ENCODE peak calls at places on chromosomes 1 and 21, in six cellular contexts. B is right lobe of liver; W is fibroblast of lung; V is CD8-positive, alpha-beta T cell; M is HCT116; Y is tibial nerve. J is an unnamed sample. For H3K4me1, the result is how much of the 10 kb centered on the place peaks cover.

GRCh38 chr21:31855180-31855579 is 17.6 kb upstream of the HUNK start:
- DNase-seq in Y (no peak), B (no peak), W (no peak), V (no peak), M (no peak), J (no peak)

GRCh38 chr1:231776006-231776707 is 149.6 kb downstream of the DISC1 start:
- DNase-seq in B (no peak), V (no peak), M (no peak), Y (no peak), W (peak), J (no peak)

GRCh38 chr1:38194486-38194885 is 147.9 kb upstream of the POU3F1 start:
- DNase-seq in Y (no peak), B (no peak), W (no peak), M (no peak), V (no peak), J (peak)

GRCh38 chr1:45009956-45010854 is 919 bp downstream of the HECTD3 start:
- DNase-seq in M (no peak), W (no peak), V (peak), Y (no peak), B (peak), J (peak)

GRCh38 chr1:181152892-181153633 is 64.6 kb downstream of the IER5 start:
- DNase-seq in Y (peak), B (peak), M (no peak), W (peak), V (no peak), J (peak)

GRCh38 chr1:183604048-183604808 is 14.0 kb upstream of the NCF2 start:
- DNase-seq in B (no peak), Y (no peak), V (no peak), M (no peak), W (peak), J (peak)

GRCh38 chr1:27992271-27992670 is 32.5 kb downstream of the XKR8 start:
- DNase-seq in B (no peak), W (no peak), Y (no peak), V (peak), M (no peak), J (peak)

GRCh38 chr1:172777767-172778166 is 118.9 kb downstream of the FASLG start:
- DNase-seq in M (no peak), B (no peak), Y (no peak), V (no peak), W (no peak), J (no peak)

GRCh38 chr1:226628624-226629155 is 80.1 kb downstream of the STUM start:
- DNase-seq in Y (no peak), V (no peak), W (no peak), M (no peak), B (peak), J (peak)

GRCh38 chr1:111417755-111418154 is 9.8 kb downstream of the OVGP1 start:
- DNase-seq in Y (no peak), B (no peak), M (no peak), V (no peak), W (no peak), J (no peak)

GRCh38 chr1:228101614-228101993 is 1.5 kb downstream of the C1orf35 start:
- DNase-seq in M (no peak), B (no peak), Y (no peak), V (no peak), W (no peak), J (no peak)

GRCh38 chr1:55443175-55443933 is 228.2 kb upstream of the USP24 start:
- DNase-seq in Y (peak), V (no peak), B (peak), W (peak), M (peak), J (peak)

GRCh38 chr1:59194621-59195020 is 102.3 kb upstream of the FGGY start:
- DNase-seq in M (no peak), B (no peak), V (no peak), W (no peak), Y (no peak), J (no peak)

GRCh38 chr1:72485786-72486185 is 203.4 kb upstream of the NEGR1 start:
- DNase-seq in B (no peak), V (no peak), Y (no peak), M (no peak), W (peak), J (no peak)

GRCh38 chr1:29180497-29181412 is 945 bp downstream of the SRSF4 start:
- DNase-seq in Y (no peak), W (no peak), V (no peak), B (peak), M (no peak), J (no peak)

GRCh38 chr1:152185544-152186391 is 26.7 kb upstream of the RPTN start:
- DNase-seq in B (peak), V (no peak), M (peak), W (peak), Y (no peak), J (no peak)

DNA sequence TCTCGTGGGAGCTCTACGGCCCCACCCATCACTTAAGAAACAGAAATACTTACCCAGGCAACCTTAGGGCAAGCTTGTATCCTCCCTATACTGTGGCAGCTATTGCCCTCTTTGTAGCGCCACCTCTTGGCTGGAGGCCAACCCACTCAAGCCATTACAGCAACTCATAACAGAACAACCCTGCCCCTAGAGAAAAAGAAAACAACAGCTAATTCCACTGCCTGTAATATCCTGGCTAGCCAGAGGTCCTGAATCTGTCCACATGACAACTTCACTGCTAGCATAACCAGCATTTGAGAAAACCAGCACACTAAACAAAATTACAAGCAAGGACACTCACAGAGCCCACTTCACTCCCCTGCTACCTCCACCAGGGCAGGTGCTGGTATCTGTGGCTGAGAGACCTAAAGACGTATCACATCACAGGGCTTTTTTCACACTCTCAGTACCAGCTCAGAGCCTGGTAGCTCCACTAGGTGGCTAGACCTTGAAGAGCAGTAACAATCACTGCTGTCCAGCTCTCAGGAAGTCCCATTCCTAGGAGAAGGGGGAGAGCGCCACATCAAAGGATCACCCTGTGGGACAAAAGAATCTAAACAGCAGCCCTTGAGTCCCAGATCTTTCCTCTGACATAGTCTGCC is 14.5 kb upstream of the MX1 start:
- DNase-seq in M (no peak), B (no peak), V (no peak), Y (no peak), W (no peak), J (peak)
- TF ChIP-seq CTCF in M (no peak), B (no peak), V (no peak), Y (no peak), W (no peak), J (peak)

GRCh38 chr1:41851589-41851988 is 67.1 kb downstream of the HIVEP3 start:
- DNase-seq in B (no peak), M (peak), Y (no peak), W (peak), V (no peak), J (no peak)

GRCh38 chr1:41852091-41852490 is 66.6 kb downstream of the HIVEP3 start:
- DNase-seq in M (no peak), B (no peak), V (no peak), W (no peak), Y (no peak), J (no peak)

GRCh38 chr1:41856361-41857285 is 62.1 kb downstream of the HIVEP3 start:
- DNase-seq in M (no peak), B (no peak), V (no peak), Y (peak), W (peak), J (no peak)

GRCh38 chr1:41855713-41856112 is 63.0 kb downstream of the HIVEP3 start:
- DNase-seq in B (no peak), V (no peak), M (no peak), Y (no peak), W (no peak), J (no peak)

GRCh38 chr1:41853907-41854306 is 64.8 kb downstream of the HIVEP3 start:
- DNase-seq in W (no peak), B (no peak), Y (no peak), M (no peak), V (no peak), J (no peak)
- H3K4me1 ChIP-seq in W (under half), B (under half), Y (under half), M (under half), V (under half), J (under half)

GRCh38 chr21:45056505-45056904 is 17.9 kb upstream of the ADARB1 start:
- DNase-seq in W (no peak), B (no peak), V (no peak), M (no peak), Y (no peak), J (no peak)
- H3K4me3 ChIP-seq in W (no peak), B (no peak), V (no peak), M (no peak), Y (no peak), J (no peak)

GRCh38 chr21:42905195-42905594 is 12.1 kb downstream of the NDUFV3 start:
- DNase-seq in Y (no peak), V (no peak), B (no peak), M (no peak), W (no peak), J (no peak)
- TF ChIP-seq CTCF in Y (no peak), V (no peak), B (no peak), M (no peak), W (no peak), J (no peak)

DNA sequence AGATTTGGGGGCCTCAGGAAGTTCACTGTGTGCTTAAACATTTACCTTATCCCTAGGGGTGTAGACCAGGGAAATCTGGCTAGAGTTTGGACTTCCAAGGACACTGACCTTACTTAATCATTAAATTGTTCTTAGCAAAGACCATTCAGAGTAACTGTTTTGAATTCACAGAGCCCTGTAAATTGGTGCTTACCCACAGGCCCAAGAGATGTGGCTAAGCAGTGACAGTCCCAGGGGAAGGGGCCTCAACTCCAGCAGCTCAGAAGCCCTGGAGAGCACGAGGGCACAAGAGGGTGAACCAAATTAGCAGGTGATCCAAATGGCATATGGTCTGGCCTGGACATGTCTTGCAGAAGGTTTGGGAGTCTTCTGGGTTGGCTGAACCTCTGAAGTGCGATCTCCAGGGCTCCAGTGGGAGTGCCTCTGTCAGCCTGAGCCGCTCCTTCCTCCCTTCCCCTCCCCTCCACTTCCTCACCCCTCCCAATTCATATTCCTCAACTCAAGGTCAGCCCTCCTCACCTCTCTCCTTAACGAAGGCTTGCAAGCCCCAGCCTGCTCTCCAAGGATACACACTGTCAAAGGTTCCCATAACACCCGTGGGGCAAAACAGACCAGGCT is 4.3 kb downstream of the PAQR7 start:
- DNase-seq in W (no peak), B (no peak), M (no peak), Y (no peak), V (no peak), J (no peak)
- H3K4me1 ChIP-seq in W (under half), B (half or more), M (half or more), Y (under half), V (under half), J (under half)